ENCODE peak calls at places on chromosome 4, in ten cellular contexts. Y is PC-3, C is heart left ventricle, Z is HCT116, G is psoas muscle, N is cardiac fibroblast, R is kidney, T is nephron progenitor cell, I is IMR-90, E is cardiac muscle cell. K is an unnamed sample.

GRCh38 chr4:1246901-1247810 is 1.8 kb downstream of the CTBP1 start:
- DNase-seq in R (peak; percentile 79), Y (no peak), C (peak; percentile 53), E (no peak), N (peak; percentile 32), Z (no peak), I (no peak), G (peak; percentile 60), T (peak; percentile 43), K (peak; percentile 11)

GRCh38 chr4:122218762-122219161 is 66.6 kb downstream of the BLTP1 start:
- DNase-seq in R (no peak), I (peak; percentile 7), E (peak; percentile 11), Z (no peak), C (no peak), N (peak; percentile 20), Y (peak; percentile 13), G (no peak), T (no peak), K (peak; percentile 23)

GRCh38 chr4:55545133-55545532 is 1.6 kb downstream of the CLOCK start:
- DNase-seq in Z (peak; percentile 28), E (peak; percentile 15), G (no peak), T (no peak), Y (peak; percentile 46), I (peak; percentile 28), R (no peak), N (peak; percentile 27), C (no peak), K (peak; percentile 52)

GRCh38 chr4:54909964-54910363 is 215.4 kb downstream of the KDR start:
- DNase-seq in C (no peak), R (no peak), E (no peak), I (no peak), N (no peak), Z (no peak), Y (no peak), T (no peak), G (no peak), K (no peak)

GRCh38 chr4:139522457-139522856 is 33.6 kb downstream of the SETD7 start:
- DNase-seq in I (no peak), T (no peak), Z (no peak), R (no peak), C (no peak), N (no peak), Y (no peak), G (no peak), E (no peak), K (no peak)

GRCh38 chr4:144647095-144647959 is 1.4 kb downstream of the HHIP start:
- DNase-seq in I (peak; percentile 51), R (no peak), T (peak; percentile 28), Y (no peak), Z (no peak), N (peak; percentile 80), E (peak; percentile 51), C (no peak), G (no peak), K (no peak)

GRCh38 chr4:10578027-10578426 is 106.5 kb downstream of the CLNK start:
- DNase-seq in E (no peak), N (no peak), Z (no peak), I (no peak), G (no peak), Y (no peak), T (no peak), C (no peak), R (no peak), K (no peak)

GRCh38 chr4:173536808-173537429 is 6.9 kb upstream of the HAND2 start:
- DNase-seq in N (no peak), E (no peak), Y (peak; percentile 31), C (no peak), R (no peak), T (peak; percentile 42), I (no peak), G (no peak), Z (peak; percentile 16), K (peak; percentile 8)

GRCh38 chr4:111228874-111229273 is 606.0 kb upstream of the PITX2 start:
- DNase-seq in C (no peak), E (no peak), Y (peak; percentile 11), T (no peak), Z (no peak), R (no peak), G (no peak), N (peak; percentile 8), I (peak; percentile 75), K (peak; percentile 27)

GRCh38 chr4:108024078-108024990 is 34.6 kb downstream of the HADH start:
- DNase-seq in G (no peak), C (no peak), Z (no peak), E (no peak), R (no peak), I (no peak), N (no peak), T (no peak), Y (no peak), K (no peak)

GRCh38 chr4:152680988-152681731 is 1.4 kb upstream of the TMEM154 start:
- DNase-seq in I (peak; percentile 59), C (no peak), E (peak; percentile 46), T (no peak), Z (no peak), Y (peak; percentile 72), N (peak; percentile 89), R (no peak), G (no peak), K (peak; percentile 87)

GRCh38 chr4:52824603-52825310 is 37.4 kb upstream of the RASL11B start:
- DNase-seq in R (peak; percentile 89), I (peak; percentile 85), T (peak; percentile 45), N (no peak), Y (no peak), C (no peak), G (no peak), E (peak; percentile 88), Z (no peak), K (no peak)

GRCh38 chr4:15186826-15187225 is 184.5 kb downstream of the CPEB2 start:
- DNase-seq in I (no peak), E (no peak), C (no peak), R (no peak), G (no peak), Y (no peak), Z (no peak), N (peak; percentile 60), T (no peak), K (no peak)

GRCh38 chr4:188719794-188720193 is 580.6 kb downstream of the TRIML1 start:
- DNase-seq in N (no peak), T (no peak), R (no peak), I (no peak), G (no peak), E (no peak), Y (no peak), C (no peak), Z (peak; percentile 6), K (no peak)
- TF ChIP-seq CTCF in N (peak; percentile 34), T (no peak), R (no peak), I (peak; percentile 26), G (no peak), E (no peak), Y (no peak), C (no peak), Z (peak; percentile 53), K (no peak)

DNA sequence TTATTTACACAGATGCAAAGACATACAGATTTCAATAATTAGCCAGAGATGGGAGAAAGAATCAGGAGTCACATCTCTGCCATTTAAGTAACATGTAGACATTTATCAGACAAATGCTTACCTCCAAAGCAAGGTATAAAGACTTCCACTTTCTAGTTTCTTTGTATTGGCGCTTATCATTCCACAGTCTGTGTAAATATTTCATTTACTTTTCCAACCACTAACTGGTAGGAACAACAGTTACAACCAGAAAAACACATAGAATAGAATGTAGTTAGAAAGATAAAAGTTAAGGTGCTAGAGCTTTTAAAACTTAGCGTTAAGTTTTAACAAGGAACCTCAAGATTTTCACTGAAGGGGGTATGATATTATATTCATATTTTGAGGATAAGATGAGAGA is 40.9 kb upstream of the UGT2B4 start:
- DNase-seq in I (no peak), E (no peak), R (no peak), C (no peak), N (no peak), G (no peak), T (no peak), Y (no peak), Z (no peak), K (no peak)
- TF ChIP-seq CTCF in I (no peak), E (no peak), R (no peak), C (no peak), N (no peak), G (no peak), T (no peak), Y (no peak), Z (no peak), K (no peak)

DNA sequence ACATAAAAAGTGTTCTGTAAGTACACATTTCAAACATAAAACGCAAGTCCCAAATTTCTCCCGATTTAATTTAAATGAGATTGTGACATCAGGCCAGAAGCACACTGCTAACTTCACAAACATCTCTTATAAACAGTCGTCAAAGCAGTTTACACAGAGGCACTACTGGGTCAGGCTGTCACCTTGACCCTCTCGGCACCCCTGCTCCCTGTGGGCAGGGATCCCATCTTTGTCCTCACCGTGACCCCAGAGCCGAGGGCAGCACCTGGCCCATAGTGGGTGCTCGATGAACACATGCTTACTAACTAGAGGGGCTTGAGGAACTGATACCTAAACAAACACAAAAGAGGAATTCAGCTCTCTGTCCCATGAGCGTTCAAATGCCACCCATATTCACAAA is 22.2 kb downstream of the QDPR start:
- DNase-seq in G (no peak), I (no peak), Z (no peak), R (no peak), N (no peak), E (no peak), T (no peak), C (no peak), Y (no peak), K (no peak)
- TF ChIP-seq CTCF in G (no peak), I (no peak), Z (no peak), R (no peak), N (no peak), E (no peak), T (no peak), C (no peak), Y (no peak), K (no peak)

GRCh38 chr4:74900862-74901261 is 32.1 kb upstream of the PARM1 start:
- DNase-seq in E (no peak), C (no peak), R (no peak), T (no peak), I (no peak), Y (no peak), N (no peak), Z (no peak), G (no peak), K (no peak)

GRCh38 chr4:74906771-74907170 is 26.1 kb upstream of the PARM1 start:
- DNase-seq in E (no peak), N (no peak), R (no peak), Z (no peak), C (no peak), T (no peak), I (no peak), G (no peak), Y (no peak), K (no peak)

GRCh38 chr4:74904509-74904908 is 28.4 kb upstream of the PARM1 start:
- DNase-seq in Y (no peak), G (no peak), N (no peak), T (no peak), R (no peak), C (no peak), E (no peak), Z (no peak), I (no peak), K (no peak)
- TF ChIP-seq CTCF in Y (no peak), G (no peak), N (no peak), T (no peak), R (no peak), C (no peak), E (no peak), Z (no peak), I (no peak), K (no peak)

K was measured in MCF 10A.